ENCODE peak calls at places on chromosomes 6 and 20, in five cellular contexts. N, Z, C, Y and L are unnamed samples.

GRCh38 chr20:20734475-20734948 is 22.1 kb upstream of the RALGAPA2 start:
- DNase-seq in Z (no peak), Y (peak; percentile 24), C (no peak), N (no peak), L (no peak)

GRCh38 chr6:156866181-156866862 is 89.1 kb downstream of the ARID1B start:
- DNase-seq in N (peak; percentile 28), Y (no peak), C (no peak), Z (no peak), L (no peak)

GRCh38 chr6:142871910-142872331 is 73.1 kb downstream of the HIVEP2 start:
- DNase-seq in N (peak; percentile 93), C (no peak), Y (no peak), Z (peak; percentile 21), L (no peak)

GRCh38 chr6:126308367-126308766 is 31.5 kb upstream of the CENPW start:
- DNase-seq in C (no peak), Y (no peak), N (no peak), Z (no peak), L (no peak)

GRCh38 chr20:54148947-54149764 is 24.6 kb downstream of the CYP24A1 start:
- DNase-seq in Z (no peak), Y (no peak), C (no peak), N (peak; percentile 7), L (no peak)

GRCh38 chr6:41371992-41372525 is 36.7 kb downstream of the NCR2 start:
- DNase-seq in Y (peak; percentile 53), Z (no peak), N (peak; percentile 42), C (no peak), L (peak; percentile 75)

GRCh38 chr6:105645166-105645565 is 242.3 kb upstream of the PREP start:
- DNase-seq in N (no peak), Z (no peak), Y (no peak), C (no peak), L (no peak)

GRCh38 chr20:967796-968742 is 34.0 kb downstream of the RSPO4 start:
- DNase-seq in Y (peak; percentile 39), C (no peak), N (peak; percentile 49), Z (no peak), L (peak; percentile 76)

GRCh38 chr6:156988276-156989158 is 211.3 kb downstream of the ARID1B start:
- DNase-seq in N (peak; percentile 34), Z (no peak), C (no peak), Y (no peak), L (peak; percentile 60)

DNA sequence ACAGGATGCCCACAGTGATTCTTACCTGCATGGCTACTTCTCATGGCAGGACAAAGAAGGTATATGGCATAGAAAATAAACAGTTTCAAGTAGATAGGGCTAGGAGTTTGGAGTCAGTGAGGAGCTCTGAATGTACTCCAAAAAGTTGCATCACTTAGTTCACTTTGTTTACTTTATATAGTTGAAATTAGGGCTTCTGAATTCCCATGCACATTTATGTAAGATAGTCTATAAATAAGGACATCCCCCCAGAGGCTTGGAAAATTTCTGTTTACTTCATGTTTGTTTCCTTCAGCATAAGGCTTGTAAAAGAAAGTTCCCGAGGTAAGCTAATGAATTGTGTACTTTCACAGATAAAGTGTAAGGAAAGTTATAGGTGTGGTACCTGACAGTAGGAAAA is 51.2 kb downstream of the ADTRP start:
- DNase-seq in Z (no peak), N (no peak), C (no peak), Y (no peak), L (no peak)
- H3K4me3 ChIP-seq in Z (no peak overlapping the region), N (no peak overlapping the region), C (no peak overlapping the region), Y (no peak overlapping the region), L (no peak overlapping the region)

DNA sequence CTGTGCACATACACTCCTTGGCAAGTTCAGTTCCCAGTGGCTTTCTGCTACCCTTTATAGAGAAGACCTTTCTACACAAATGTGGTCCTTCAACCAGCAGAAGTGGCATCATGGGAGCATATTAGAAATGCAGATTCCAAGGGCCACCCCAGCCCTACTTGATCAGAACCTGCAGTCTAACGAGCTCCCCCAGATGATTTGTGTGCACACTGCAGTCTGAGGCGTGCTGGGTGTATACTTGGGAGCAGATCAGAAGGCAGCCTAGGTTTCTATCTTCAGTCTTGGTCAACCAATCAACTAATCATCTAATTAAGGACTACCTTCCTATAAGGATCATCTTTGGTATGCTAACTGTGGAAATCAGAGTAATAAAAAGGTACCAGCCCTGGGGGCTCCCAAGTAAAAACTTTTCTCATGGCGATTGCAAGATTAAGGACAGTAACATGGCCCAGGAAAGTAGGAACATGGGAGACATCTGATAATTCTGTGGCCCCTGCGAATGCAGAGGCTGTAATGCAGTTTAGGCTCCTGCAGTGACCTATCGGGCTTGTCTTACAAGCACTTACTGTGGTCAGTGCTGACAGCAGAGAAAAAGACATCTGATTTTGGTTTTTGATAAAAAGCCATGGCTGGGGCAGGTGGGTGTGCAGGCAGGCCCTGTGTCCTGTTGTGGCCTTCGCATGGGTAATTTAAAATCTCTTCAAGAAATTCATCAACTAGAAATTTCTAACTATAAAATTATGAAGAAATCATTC is 19.5 kb upstream of the CCN6 start:
- DNase-seq in N (no peak), Y (no peak), Z (no peak), C (no peak), L (no peak)
- H3K27me3 ChIP-seq in N (peaks cover 4% of the 10 kb centered on the region), Y (no peaks in the 10 kb centered on the region), Z (no peaks in the 10 kb centered on the region), C (peaks cover 16% of the 10 kb centered on the region), L (no peaks in the 10 kb centered on the region)

DNA sequence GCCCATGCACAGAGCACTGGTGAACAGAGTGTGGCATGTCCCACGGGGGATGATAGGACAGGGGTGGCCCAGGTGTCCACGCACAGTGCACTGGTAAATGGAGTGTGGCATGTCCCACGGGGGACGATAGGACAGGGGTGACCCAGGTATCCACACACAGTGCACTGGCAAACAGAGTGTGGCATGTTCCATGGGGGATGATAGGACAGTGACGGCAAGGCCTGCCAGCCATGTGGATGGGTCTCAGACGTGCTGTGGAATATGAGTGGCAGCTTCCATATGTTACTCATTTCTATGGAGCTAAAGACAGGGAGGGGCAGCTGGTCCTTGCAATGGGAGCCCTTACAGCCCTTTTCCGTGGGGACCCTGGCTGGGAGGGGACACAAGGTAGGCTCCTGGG is 168.7 kb downstream of the CDH4 start:
- DNase-seq in N (no peak), Y (no peak), C (no peak), Z (no peak), L (no peak)
- H3K4me3 ChIP-seq in N (no peak overlapping the region), Y (no peak overlapping the region), C (no peak overlapping the region), Z (no peak overlapping the region), L (no peak overlapping the region)

GRCh38 chr6:1622851-1623768 is 13.4 kb downstream of the FOXC1 start:
- DNase-seq in C (no peak), Y (no peak), N (no peak), Z (no peak), L (peak; percentile 63)
- H3K27me3 ChIP-seq in C (no peaks in the 10 kb centered on the region), Y (peaks cover 47% of the 10 kb centered on the region), N (peaks cover 100% of the 10 kb centered on the region), Z (no peaks in the 10 kb centered on the region), L (peaks cover 99% of the 10 kb centered on the region)

DNA sequence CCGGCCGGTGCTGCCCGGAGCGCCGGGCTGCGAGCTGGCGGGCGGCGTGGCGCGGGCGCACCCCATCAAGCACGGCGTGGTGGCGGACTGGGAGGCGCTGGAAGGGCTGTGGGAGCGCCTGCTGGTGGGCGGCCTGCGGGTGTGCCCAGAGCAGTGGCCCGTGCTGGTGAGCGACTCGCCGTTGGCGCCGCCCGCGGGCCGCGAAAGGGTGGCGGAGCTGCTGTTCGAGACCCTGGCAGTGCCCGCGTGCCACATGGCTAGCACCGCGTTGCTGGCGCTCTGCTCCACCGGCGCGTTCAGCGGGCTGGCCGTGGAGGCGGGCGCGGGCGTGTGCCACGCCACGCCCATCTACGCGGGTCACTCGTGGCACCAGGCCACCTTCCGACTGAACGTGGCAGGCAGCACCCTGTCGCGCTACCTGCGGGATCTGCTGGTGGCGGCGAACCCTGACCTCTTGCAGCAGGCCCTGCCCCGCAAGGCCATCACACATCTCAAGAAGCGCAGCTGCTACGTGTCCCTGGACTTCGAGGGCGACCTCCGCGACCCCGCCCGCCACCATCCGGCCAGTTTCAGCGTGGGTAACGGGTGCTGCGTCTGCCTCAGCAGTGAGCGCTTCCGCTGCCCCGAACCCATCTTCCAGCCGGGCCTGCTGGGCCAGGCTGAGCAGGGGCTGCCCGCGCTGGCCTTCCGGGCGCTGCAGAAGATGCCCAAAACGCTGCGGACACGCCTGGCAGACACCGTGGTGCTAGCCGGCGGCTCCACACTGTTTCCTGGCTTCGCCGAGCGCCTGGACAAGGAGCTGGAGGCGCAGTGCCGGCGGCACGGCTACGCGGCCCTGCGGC is 723 bp downstream of the ACTL10 start:
- DNase-seq in Z (no peak), N (peak; percentile 86), C (no peak), Y (peak; percentile 35), L (no peak)
- H3K4me3 ChIP-seq in Z (peak overlapping the region; percentile 70), N (no peak overlapping the region), C (peak overlapping the region; percentile 7), Y (peak overlapping the region; percentile 43), L (peak overlapping the region; percentile 44)

GRCh38 chr6:10411915-10412164 is 3.0 kb downstream of the TFAP2A start:
- DNase-seq in Y (no peak), N (no peak), C (no peak), Z (no peak), L (no peak)
- H3K27me3 ChIP-seq in Y (peaks cover 62% of the 10 kb centered on the region), N (peaks cover 100% of the 10 kb centered on the region), C (no peaks in the 10 kb centered on the region), Z (peaks cover 26% of the 10 kb centered on the region), L (peaks cover 98% of the 10 kb centered on the region)